ENCODE peak calls at places on chromosomes 13 and 19, in eight cellular contexts. One of them, this sample, is unnamed.

GRCh38 chr13:106284358-106284757 is 251.1 kb downstream of the EFNB2 start:
- DNase-seq in A549: no peak
- DNase-seq in mammary epithelial cell: peak
- DNase-seq in GM23338: no peak
- DNase-seq in suprapubic skin: no peak
- DNase-seq in upper lobe of right lung: no peak
- DNase-seq in heart left ventricle: no peak
- DNase-seq in left ventricle myocardium inferior: no peak
- DNase-seq in this sample: no peak

GRCh38 chr13:31521466-31521865 is 217.9 kb upstream of the RXFP2 start:
- DNase-seq in heart left ventricle: no peak
- DNase-seq in A549: no peak
- DNase-seq in upper lobe of right lung: no peak
- DNase-seq in mammary epithelial cell: no peak
- DNase-seq in GM23338: no peak
- DNase-seq in suprapubic skin: no peak
- DNase-seq in left ventricle myocardium inferior: no peak
- DNase-seq in this sample: no peak

GRCh38 chr13:45040626-45041025 is 51.3 kb downstream of the GPALPP1 start:
- DNase-seq in upper lobe of right lung: no peak
- DNase-seq in left ventricle myocardium inferior: no peak
- DNase-seq in mammary epithelial cell: no peak
- DNase-seq in suprapubic skin: no peak
- DNase-seq in heart left ventricle: no peak
- DNase-seq in GM23338: no peak
- DNase-seq in A549: no peak
- DNase-seq in this sample: no peak

GRCh38 chr13:36807616-36808015 is 11.4 kb upstream of the RFXAP start:
- DNase-seq in mammary epithelial cell: no peak
- DNase-seq in upper lobe of right lung: no peak
- DNase-seq in left ventricle myocardium inferior: no peak
- DNase-seq in suprapubic skin: no peak
- DNase-seq in heart left ventricle: no peak
- DNase-seq in A549: no peak
- DNase-seq in GM23338: no peak
- DNase-seq in this sample: no peak

GRCh38 chr19:17296278-17296677 is 6.9 kb downstream of the ABHD8 start:
- DNase-seq in upper lobe of right lung: no peak
- DNase-seq in left ventricle myocardium inferior: no peak
- DNase-seq in GM23338: no peak
- DNase-seq in heart left ventricle: no peak
- DNase-seq in mammary epithelial cell: peak
- DNase-seq in A549: peak
- DNase-seq in suprapubic skin: no peak
- DNase-seq in this sample: no peak

GRCh38 chr19:43847246-43847645 is 20.1 kb downstream of the ZNF283 start:
- DNase-seq in left ventricle myocardium inferior: no peak
- DNase-seq in heart left ventricle: no peak
- DNase-seq in GM23338: peak
- DNase-seq in mammary epithelial cell: no peak
- DNase-seq in suprapubic skin: no peak
- DNase-seq in A549: no peak
- DNase-seq in upper lobe of right lung: no peak
- DNase-seq in this sample: no peak

GRCh38 chr19:46860846-46861690 is at the start of gene ARHGAP35:
- DNase-seq in left ventricle myocardium inferior: no peak
- DNase-seq in mammary epithelial cell: no peak
- DNase-seq in upper lobe of right lung: peak
- DNase-seq in GM23338: peak
- DNase-seq in A549: peak
- DNase-seq in suprapubic skin: peak
- DNase-seq in heart left ventricle: peak
- DNase-seq in this sample: peak

GRCh38 chr19:16703677-16704076 is 16.0 kb upstream of the NWD1 start:
- DNase-seq in left ventricle myocardium inferior: no peak
- DNase-seq in GM23338: no peak
- DNase-seq in suprapubic skin: no peak
- DNase-seq in mammary epithelial cell: no peak
- DNase-seq in heart left ventricle: no peak
- DNase-seq in A549: no peak
- DNase-seq in upper lobe of right lung: no peak
- DNase-seq in this sample: no peak

GRCh38 chr13:94917814-94918213 is 205.5 kb upstream of the SOX21 start:
- DNase-seq in mammary epithelial cell: no peak
- DNase-seq in heart left ventricle: no peak
- DNase-seq in suprapubic skin: no peak
- DNase-seq in A549: no peak
- DNase-seq in GM23338: peak
- DNase-seq in upper lobe of right lung: no peak
- DNase-seq in left ventricle myocardium inferior: no peak
- DNase-seq in this sample: no peak

GRCh38 chr13:83151308-83151660 is 731.0 kb downstream of the SLITRK1 start:
- DNase-seq in A549: no peak
- DNase-seq in GM23338: no peak
- DNase-seq in suprapubic skin: no peak
- DNase-seq in mammary epithelial cell: peak
- DNase-seq in heart left ventricle: no peak
- DNase-seq in upper lobe of right lung: no peak
- DNase-seq in left ventricle myocardium inferior: no peak
- DNase-seq in this sample: no peak

GRCh38 chr13:54884645-54885044 is 1856.0 kb downstream of the OLFM4 start:
- DNase-seq in upper lobe of right lung: no peak
- DNase-seq in heart left ventricle: no peak
- DNase-seq in A549: no peak
- DNase-seq in left ventricle myocardium inferior: no peak
- DNase-seq in GM23338: no peak
- DNase-seq in suprapubic skin: no peak
- DNase-seq in mammary epithelial cell: no peak
- DNase-seq in this sample: no peak

GRCh38 chr13:22193070-22193469 is 522.2 kb downstream of the FGF9 start:
- DNase-seq in heart left ventricle: no peak
- DNase-seq in A549: no peak
- DNase-seq in mammary epithelial cell: no peak
- DNase-seq in left ventricle myocardium inferior: no peak
- DNase-seq in GM23338: no peak
- DNase-seq in upper lobe of right lung: no peak
- DNase-seq in suprapubic skin: no peak
- DNase-seq in this sample: no peak

GRCh38 chr13:48567521-48568331 is 34.8 kb upstream of the RCBTB2 start:
- DNase-seq in A549: no peak
- DNase-seq in suprapubic skin: no peak
- DNase-seq in left ventricle myocardium inferior: no peak
- DNase-seq in GM23338: no peak
- DNase-seq in upper lobe of right lung: no peak
- DNase-seq in mammary epithelial cell: no peak
- DNase-seq in heart left ventricle: peak
- DNase-seq in this sample: no peak

GRCh38 chr13:25876256-25876655 is 175.6 kb downstream of the SHISA2 start:
- DNase-seq in heart left ventricle: no peak
- DNase-seq in GM23338: no peak
- DNase-seq in suprapubic skin: no peak
- DNase-seq in mammary epithelial cell: no peak
- DNase-seq in upper lobe of right lung: no peak
- DNase-seq in left ventricle myocardium inferior: no peak
- DNase-seq in A549: no peak
- DNase-seq in this sample: no peak

GRCh38 chr13:113581871-113582270 is 2.7 kb upstream of the TFDP1 start:
- DNase-seq in suprapubic skin: peak
- DNase-seq in A549: no peak
- DNase-seq in left ventricle myocardium inferior: no peak
- DNase-seq in GM23338: no peak
- DNase-seq in mammary epithelial cell: no peak
- DNase-seq in heart left ventricle: no peak
- DNase-seq in upper lobe of right lung: peak
- DNase-seq in this sample: no peak

GRCh38 chr13:34435338-34435737 is 506.7 kb upstream of the NBEA start:
- DNase-seq in mammary epithelial cell: no peak
- DNase-seq in suprapubic skin: no peak
- DNase-seq in GM23338: no peak
- DNase-seq in heart left ventricle: no peak
- DNase-seq in upper lobe of right lung: no peak
- DNase-seq in left ventricle myocardium inferior: no peak
- DNase-seq in A549: no peak
- DNase-seq in this sample: no peak

GRCh38 chr19:33879818-33880575 is 83.3 kb downstream of the KCTD15 start:
- DNase-seq in heart left ventricle: peak
- DNase-seq in GM23338: no peak
- DNase-seq in A549: no peak
- DNase-seq in suprapubic skin: no peak
- DNase-seq in mammary epithelial cell: no peak
- DNase-seq in upper lobe of right lung: no peak
- DNase-seq in left ventricle myocardium inferior: peak
- DNase-seq in this sample: peak

GRCh38 chr19:38046254-38047047 is 139.4 kb downstream of the SIPA1L3 start:
- DNase-seq in suprapubic skin: no peak
- DNase-seq in left ventricle myocardium inferior: no peak
- DNase-seq in upper lobe of right lung: no peak
- DNase-seq in GM23338: no peak
- DNase-seq in A549: no peak
- DNase-seq in mammary epithelial cell: no peak
- DNase-seq in heart left ventricle: no peak
- DNase-seq in this sample: no peak

DNA sequence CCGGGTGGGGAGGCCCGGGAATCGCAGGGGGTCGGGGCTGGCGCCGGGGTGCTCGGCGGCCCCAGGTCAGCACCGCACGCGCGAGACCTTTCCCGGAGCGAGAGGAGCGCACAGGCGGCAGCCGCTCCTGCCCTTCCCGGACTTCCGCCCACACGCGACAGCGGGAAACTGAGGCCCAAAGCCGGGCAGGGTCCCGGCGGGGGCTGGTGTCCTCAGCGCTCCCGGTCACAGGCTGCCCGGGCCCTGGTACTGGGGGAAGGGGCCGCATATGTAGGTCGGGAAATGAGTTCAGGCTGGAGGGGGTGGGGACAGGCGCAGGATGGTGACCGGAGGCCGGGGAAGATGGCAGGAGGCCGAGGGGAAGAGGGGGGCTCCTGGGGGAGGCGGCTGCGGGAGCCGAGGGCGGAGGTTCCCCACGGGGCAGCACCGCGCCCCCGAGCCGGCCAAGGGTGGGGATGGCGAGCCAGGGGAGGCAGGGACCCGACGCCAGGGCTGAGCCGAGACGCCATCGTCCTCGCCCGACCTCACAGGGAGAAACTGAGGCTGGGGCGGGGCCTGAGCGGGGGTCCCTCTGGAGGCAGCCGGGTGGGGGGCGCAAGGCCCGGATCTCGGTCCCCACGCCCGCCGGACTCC is 662 bp downstream of the CBARP start:
- DNase-seq in heart left ventricle: no peak
- DNase-seq in upper lobe of right lung: no peak
- DNase-seq in A549: no peak
- DNase-seq in suprapubic skin: no peak
- DNase-seq in left ventricle myocardium inferior: no peak
- DNase-seq in mammary epithelial cell: no peak
- DNase-seq in GM23338: no peak
- DNase-seq in this sample: no peak
- H3K4me3 ChIP-seq in heart left ventricle: peak
- H3K4me3 ChIP-seq in upper lobe of right lung: peak
- H3K4me3 ChIP-seq in A549: peak
- H3K4me3 ChIP-seq in suprapubic skin: peak
- H3K4me3 ChIP-seq in left ventricle myocardium inferior: peak
- H3K4me3 ChIP-seq in mammary epithelial cell: peak
- H3K4me3 ChIP-seq in GM23338: peak
- H3K4me3 ChIP-seq in this sample: no peak

GRCh38 chr19:41847351-41848105 is 2.7 kb downstream of the DMRTC2 start:
- DNase-seq in upper lobe of right lung: peak
- DNase-seq in GM23338: no peak
- DNase-seq in suprapubic skin: no peak
- DNase-seq in left ventricle myocardium inferior: no peak
- DNase-seq in mammary epithelial cell: no peak
- DNase-seq in A549: no peak
- DNase-seq in heart left ventricle: no peak
- DNase-seq in this sample: no peak

GRCh38 chr19:41845001-41845050 is at the start of gene DMRTC2:
- DNase-seq in upper lobe of right lung: no peak
- DNase-seq in mammary epithelial cell: no peak
- DNase-seq in left ventricle myocardium inferior: no peak
- DNase-seq in suprapubic skin: no peak
- DNase-seq in heart left ventricle: no peak
- DNase-seq in GM23338: no peak
- DNase-seq in A549: no peak
- DNase-seq in this sample: no peak

GRCh38 chr19:41844601-41845000 is at the start of gene LYPD4:
- DNase-seq in A549: no peak
- DNase-seq in left ventricle myocardium inferior: no peak
- DNase-seq in GM23338: peak
- DNase-seq in mammary epithelial cell: no peak
- DNase-seq in suprapubic skin: no peak
- DNase-seq in heart left ventricle: no peak
- DNase-seq in upper lobe of right lung: peak
- DNase-seq in this sample: no peak

GRCh38 chr19:41843371-41843770 is 1.1 kb downstream of the LYPD4 start:
- DNase-seq in upper lobe of right lung: peak
- DNase-seq in GM23338: no peak
- DNase-seq in mammary epithelial cell: no peak
- DNase-seq in A549: no peak
- DNase-seq in heart left ventricle: no peak
- DNase-seq in left ventricle myocardium inferior: no peak
- DNase-seq in suprapubic skin: no peak
- DNase-seq in this sample: no peak

GRCh38 chr19:41845051-41845590 is 279 bp downstream of the DMRTC2 start:
- DNase-seq in suprapubic skin: no peak
- DNase-seq in GM23338: no peak
- DNase-seq in upper lobe of right lung: peak
- DNase-seq in mammary epithelial cell: no peak
- DNase-seq in left ventricle myocardium inferior: no peak
- DNase-seq in A549: no peak
- DNase-seq in heart left ventricle: no peak
- DNase-seq in this sample: no peak
- H3K4me3 ChIP-seq in suprapubic skin: no peak
- H3K4me3 ChIP-seq in GM23338: no peak
- H3K4me3 ChIP-seq in upper lobe of right lung: no peak
- H3K4me3 ChIP-seq in mammary epithelial cell: no peak
- H3K4me3 ChIP-seq in left ventricle myocardium inferior: no peak
- H3K4me3 ChIP-seq in A549: no peak
- H3K4me3 ChIP-seq in heart left ventricle: no peak
- H3K4me3 ChIP-seq in this sample: no peak

GRCh38 chr13:32829676-32830091 is 186.5 kb upstream of the KL start:
- DNase-seq in upper lobe of right lung: no peak
- DNase-seq in mammary epithelial cell: peak
- DNase-seq in suprapubic skin: no peak
- DNase-seq in GM23338: no peak
- DNase-seq in A549: peak
- DNase-seq in left ventricle myocardium inferior: no peak
- DNase-seq in heart left ventricle: no peak
- DNase-seq in this sample: no peak
- H3K4me3 ChIP-seq in upper lobe of right lung: no peak
- H3K4me3 ChIP-seq in mammary epithelial cell: no peak
- H3K4me3 ChIP-seq in suprapubic skin: no peak
- H3K4me3 ChIP-seq in GM23338: no peak
- H3K4me3 ChIP-seq in A549: no peak
- H3K4me3 ChIP-seq in left ventricle myocardium inferior: no peak
- H3K4me3 ChIP-seq in heart left ventricle: no peak
- H3K4me3 ChIP-seq in this sample: no peak

DNA sequence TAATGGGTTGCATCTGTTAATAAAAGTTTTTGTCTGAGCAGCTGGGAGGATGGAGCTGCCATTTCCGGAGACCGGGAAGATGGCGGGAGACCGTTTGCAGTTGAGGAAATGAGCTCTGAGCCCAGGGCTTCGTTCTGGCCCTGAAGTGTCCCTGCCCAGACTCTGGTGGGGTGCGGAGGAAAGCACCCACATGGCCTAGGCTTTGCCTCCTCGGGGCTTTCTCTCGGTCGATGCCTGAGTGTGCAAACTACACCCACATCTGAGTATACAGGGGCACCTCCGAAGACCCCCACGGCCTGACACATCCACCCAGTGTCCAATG is 15.6 kb upstream of the NANOS3 start:
- DNase-seq in suprapubic skin: no peak
- DNase-seq in heart left ventricle: peak
- DNase-seq in left ventricle myocardium inferior: no peak
- DNase-seq in GM23338: no peak
- DNase-seq in mammary epithelial cell: no peak
- DNase-seq in upper lobe of right lung: no peak
- DNase-seq in A549: no peak
- DNase-seq in this sample: no peak
- H3K4me3 ChIP-seq in suprapubic skin: peak
- H3K4me3 ChIP-seq in heart left ventricle: peak
- H3K4me3 ChIP-seq in left ventricle myocardium inferior: peak
- H3K4me3 ChIP-seq in GM23338: peak
- H3K4me3 ChIP-seq in mammary epithelial cell: no peak
- H3K4me3 ChIP-seq in upper lobe of right lung: peak
- H3K4me3 ChIP-seq in A549: peak
- H3K4me3 ChIP-seq in this sample: no peak